ENCODE peak calls at places on chromosome 21, in eight cellular contexts. M, B, H, X, Z, A, I and Q are unnamed samples.

GRCh38 chr21:46244602-46245001 is 16.0 kb upstream of the LSS start:
- DNase-seq in Z (no peak), M (no peak), B (no peak), H (no peak), I (no peak), A (no peak), X (no peak), Q (no peak)

GRCh38 chr21:38170283-38170682 is 86.5 kb upstream of the KCNJ15 start:
- DNase-seq in X (peak; percentile 76), I (no peak), B (no peak), A (no peak), Z (peak; percentile 55), M (no peak), H (no peak), Q (peak; percentile 48)

GRCh38 chr21:34924767-34925425 is 124.2 kb downstream of the RUNX1 start:
- DNase-seq in I (no peak), A (no peak), X (no peak), Z (no peak), M (no peak), H (no peak), B (no peak), Q (no peak)

GRCh38 chr21:35252831-35253230 is 203.7 kb upstream of the RUNX1 start:
- DNase-seq in H (no peak), Z (peak; percentile 86), I (no peak), X (no peak), A (no peak), B (peak; percentile 34), M (no peak), Q (peak; percentile 38)

GRCh38 chr21:41786521-41786987 is 19.7 kb upstream of the RIPK4 start:
- DNase-seq in I (no peak), X (no peak), H (no peak), A (no peak), M (no peak), Z (peak; percentile 96), B (peak; percentile 83), Q (peak; percentile 91)

GRCh38 chr21:39061766-39062165 is 121.5 kb downstream of the PSMG1 start:
- DNase-seq in M (no peak), B (no peak), Z (no peak), H (no peak), I (no peak), X (no peak), A (no peak), Q (no peak)

GRCh38 chr21:28833609-28834008 is 159.1 kb downstream of the LTN1 start:
- DNase-seq in H (no peak), Z (no peak), I (no peak), A (no peak), M (no peak), X (no peak), B (no peak), Q (no peak)

GRCh38 chr21:38853421-38853919 is 47.7 kb downstream of the ETS2 start:
- DNase-seq in M (peak; percentile 90), A (no peak), H (no peak), Z (peak; percentile 91), I (no peak), B (peak; percentile 44), X (peak; percentile 88), Q (peak; percentile 91)

GRCh38 chr21:18840239-18840638 is 436.7 kb upstream of the TMPRSS15 start:
- DNase-seq in X (peak; percentile 63), M (no peak), A (no peak), B (peak; percentile 0), I (no peak), Z (peak; percentile 10), H (no peak), Q (peak; percentile 46)

GRCh38 chr21:34908424-34909055 is 140.6 kb downstream of the RUNX1 start:
- DNase-seq in Z (no peak), A (no peak), M (no peak), X (no peak), B (peak; percentile 58), I (no peak), H (no peak), Q (no peak)

GRCh38 chr21:17708541-17709265 is 96.0 kb upstream of the BTG3 start:
- DNase-seq in A (no peak), H (no peak), X (no peak), M (no peak), I (no peak), Z (no peak), B (no peak), Q (no peak)

GRCh38 chr21:46149205-46149901 is 6.0 kb downstream of the FTCD start:
- DNase-seq in I (no peak), X (no peak), Z (no peak), H (peak; percentile 14), M (no peak), B (no peak), A (no peak), Q (no peak)

GRCh38 chr21:16377120-16377658 is 647.4 kb downstream of the USP25 start:
- DNase-seq in I (no peak), B (no peak), Z (no peak), X (no peak), M (no peak), A (no peak), H (no peak), Q (peak; percentile 14)

GRCh38 chr21:27190601-27191000 is 223.7 kb upstream of the ADAMTS5 start:
- DNase-seq in X (no peak), A (no peak), H (no peak), M (no peak), B (no peak), I (no peak), Z (no peak), Q (no peak)

GRCh38 chr21:31945576-31945975 is 72.8 kb downstream of the HUNK start:
- DNase-seq in B (peak; percentile 89), Z (no peak), I (no peak), X (no peak), H (no peak), M (no peak), A (no peak), Q (no peak)

GRCh38 chr21:16891821-16892220 is 621.0 kb upstream of the CXADR start:
- DNase-seq in B (peak; percentile 85), A (no peak), H (no peak), Z (no peak), I (no peak), X (no peak), M (no peak), Q (peak; percentile 16)

GRCh38 chr21:33075128-33075527 is 5.2 kb downstream of the OLIG1 start:
- DNase-seq in H (no peak), M (no peak), A (no peak), X (no peak), Z (no peak), B (no peak), I (no peak), Q (no peak)

GRCh38 chr21:45387506-45387905 is 17.5 kb upstream of the COL18A1 start:
- DNase-seq in Z (no peak), I (no peak), H (peak; percentile 4), B (no peak), X (no peak), M (no peak), A (no peak), Q (no peak)

GRCh38 chr21:37342046-37342632 is 24.4 kb upstream of the DYRK1A start:
- DNase-seq in H (no peak), Z (peak; percentile 33), B (no peak), X (peak; percentile 15), A (no peak), M (no peak), I (no peak), Q (no peak)

GRCh38 chr21:16674949-16675348 is 837.9 kb upstream of the CXADR start:
- DNase-seq in A (no peak), Z (no peak), I (no peak), B (no peak), X (no peak), M (no peak), H (no peak), Q (no peak)

GRCh38 chr21:28779914-28780313 is 212.8 kb downstream of the LTN1 start:
- DNase-seq in X (no peak), B (no peak), Z (no peak), H (no peak), A (no peak), I (no peak), M (no peak), Q (no peak)

GRCh38 chr21:36790616-36791015 is 91.7 kb downstream of the SIM2 start:
- DNase-seq in M (no peak), I (no peak), A (no peak), X (no peak), B (no peak), Z (no peak), H (no peak), Q (no peak)

GRCh38 chr21:42350899-42351543 is at the start of gene TFF2:
- DNase-seq in I (no peak), H (no peak), B (no peak), Z (no peak), X (no peak), M (no peak), A (no peak), Q (no peak)

GRCh38 chr21:44867999-44868700 is 5.3 kb downstream of the PTTG1IP start:
- DNase-seq in I (peak; percentile 47), M (no peak), A (no peak), Z (no peak), X (no peak), B (no peak), H (no peak), Q (no peak)

GRCh38 chr21:45580576-45581321 is 38.5 kb upstream of the SLC19A1 start:
- DNase-seq in I (no peak), A (no peak), Z (no peak), H (no peak), M (no peak), X (peak; percentile 70), B (no peak), Q (no peak)